ENCODE peak calls at places on chromosomes 2 and 18, in six cellular contexts. U is neural progenitor cell, H is GM23248, C is SK-N-SH, V is MM.1S, R is HCT116. P is an unnamed sample.

GRCh38 chr2:68741805-68742306 is 7.2 kb downstream of the ARHGAP25 start:
- DNase-seq in V (no peak), R (no peak), H (no peak), U (no peak), C (no peak), P (peak; percentile 16)

GRCh38 chr2:151315381-151315903 is 26.0 kb upstream of the NMI start:
- DNase-seq in U (peak; percentile 53), H (peak; percentile 83), R (no peak), V (no peak), C (no peak), P (no peak)

GRCh38 chr18:78292602-78293001 is 687.0 kb upstream of the SALL3 start:
- DNase-seq in V (no peak), U (no peak), R (no peak), C (no peak), H (no peak), P (no peak)

GRCh38 chr2:58063641-58064040 is 17.0 kb downstream of the VRK2 start:
- DNase-seq in C (no peak), V (no peak), U (no peak), R (no peak), H (peak; percentile 90), P (no peak)

GRCh38 chr18:38811209-38811608 is 1245.6 kb upstream of the CELF4 start:
- DNase-seq in U (no peak), H (no peak), V (no peak), R (no peak), C (no peak), P (no peak)

GRCh38 chr18:24491882-24492281 is 31.4 kb downstream of the HRH4 start:
- DNase-seq in R (no peak), V (peak; percentile 75), H (no peak), C (no peak), U (no peak), P (no peak)

GRCh38 chr2:137715731-137716191 is 248.5 kb upstream of the HNMT start:
- DNase-seq in R (no peak), H (no peak), U (no peak), V (no peak), C (no peak), P (no peak)

GRCh38 chr2:147149589-147150245 is 695.1 kb upstream of the ACVR2A start:
- DNase-seq in R (no peak), C (no peak), V (no peak), U (no peak), H (peak; percentile 93), P (peak; percentile 70)

GRCh38 chr2:24451805-24452498 is 39.1 kb upstream of the NCOA1 start:
- DNase-seq in R (no peak), H (no peak), V (no peak), C (no peak), U (no peak), P (no peak)

GRCh38 chr2:97733341-97734035 is 20.1 kb downstream of the ZAP70 start:
- DNase-seq in C (no peak), U (no peak), V (no peak), R (no peak), H (no peak), P (no peak)

GRCh38 chr2:159460227-159460626 is 156.1 kb downstream of the BAZ2B start:
- DNase-seq in C (no peak), R (no peak), V (no peak), U (no peak), H (no peak), P (no peak)

GRCh38 chr2:142128105-142128504 is 2.7 kb downstream of the LRP1B start:
- DNase-seq in R (no peak), V (no peak), H (no peak), C (no peak), U (no peak), P (no peak)

GRCh38 chr2:45192991-45193390 is 183.7 kb upstream of the SIX2 start:
- DNase-seq in V (no peak), U (no peak), C (no peak), R (no peak), H (no peak), P (no peak)

GRCh38 chr2:58428553-58429284 is 187.6 kb upstream of the FANCL start:
- DNase-seq in H (peak; percentile 22), U (peak; percentile 88), C (peak; percentile 91), V (no peak), R (no peak), P (no peak)

GRCh38 chr2:219087371-219087770 is 26.6 kb upstream of the IHH start:
- DNase-seq in V (no peak), R (no peak), C (no peak), H (no peak), U (peak; percentile 15), P (no peak)

GRCh38 chr2:209431701-209432100 is 7.9 kb downstream of the MAP2 start:
- DNase-seq in V (no peak), C (no peak), H (peak; percentile 73), R (no peak), U (no peak), P (peak; percentile 96)

GRCh38 chr2:41668529-41668928 is 379.3 kb upstream of the PKDCC start:
- DNase-seq in V (no peak), H (no peak), U (peak; percentile 47), R (no peak), C (no peak), P (no peak)

DNA sequence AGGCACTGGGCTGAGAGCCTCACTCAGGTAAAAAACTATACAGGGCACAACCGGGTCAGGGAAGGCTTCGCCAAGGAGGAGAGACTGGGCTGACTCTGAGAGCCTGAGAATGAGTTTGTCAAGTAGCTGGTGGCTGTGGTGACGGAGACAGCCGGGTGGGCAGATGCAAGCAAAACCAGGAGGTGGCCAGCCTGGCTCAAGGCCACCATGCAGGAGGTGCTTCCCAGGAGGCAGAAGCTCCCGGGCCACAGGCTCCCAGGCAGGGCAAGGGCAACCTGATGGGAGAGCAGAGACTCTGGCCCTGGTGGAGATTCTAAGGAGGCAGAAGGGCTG is 2.9 kb upstream of the INHBB start:
- DNase-seq in U (no peak), R (no peak), H (no peak), V (no peak), C (no peak), P (no peak)
- H3K9ac ChIP-seq in U (no peak overlapping the region), R (no peak overlapping the region), H (no peak overlapping the region), V (no peak overlapping the region), C (no peak overlapping the region), P (peak overlapping the region; percentile 18)

DNA sequence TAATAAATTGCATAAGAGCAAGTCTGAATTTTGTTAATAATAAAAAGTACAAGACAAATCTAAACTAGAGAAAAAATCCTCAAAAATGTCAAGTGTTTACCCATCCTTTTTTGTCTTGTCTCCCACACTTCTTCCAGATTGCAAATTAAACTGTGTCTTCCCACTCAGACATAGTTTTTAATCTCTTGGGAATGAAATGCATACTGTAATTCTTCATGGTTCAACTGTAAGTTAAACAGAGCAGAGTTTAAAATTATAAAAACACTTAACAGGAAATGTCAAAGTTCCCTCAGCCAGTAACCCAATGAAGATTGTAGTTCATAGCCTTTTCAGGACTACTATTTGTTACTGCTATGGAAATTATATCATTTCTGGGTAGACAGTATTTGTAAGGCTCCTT is 171.8 kb downstream of the UBE2E3 start:
- DNase-seq in C (no peak), H (no peak), U (no peak), R (no peak), V (no peak), P (no peak)
- TF ChIP-seq EZH2phosphoT487 in C (no peak), H (no peak), U (no peak), R (no peak), V (no peak), P (no peak)

DNA sequence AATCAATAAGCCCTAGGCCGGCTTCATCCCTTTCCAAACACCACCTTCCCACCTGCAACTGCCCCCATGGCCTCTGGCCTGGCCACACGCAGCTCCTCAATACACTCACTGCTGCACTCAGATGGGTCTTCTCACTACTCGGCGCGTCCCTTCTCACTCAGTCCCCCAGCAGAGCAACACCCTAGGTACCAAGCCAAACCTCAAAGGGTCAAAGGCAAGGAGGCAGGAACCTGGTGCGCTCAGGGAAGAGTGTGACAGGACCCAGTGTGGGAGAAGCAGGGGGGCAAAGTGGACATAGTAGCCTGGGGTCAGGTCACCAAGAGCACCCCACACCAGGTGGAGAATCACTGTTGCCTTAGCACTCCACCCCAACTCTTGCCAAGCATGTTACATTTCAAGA is 90.6 kb downstream of the TTC32 start:
- DNase-seq in C (no peak), H (no peak), R (no peak), V (no peak), U (no peak), P (no peak)
- H3K9ac ChIP-seq in C (no peak overlapping the region), H (no peak overlapping the region), R (no peak overlapping the region), V (no peak overlapping the region), U (no peak overlapping the region), P (no peak overlapping the region)

GRCh38 chr2:60392014-60392391 is 161.5 kb downstream of the BCL11A start:
- DNase-seq in R (no peak), H (no peak), V (no peak), C (no peak), U (no peak), P (no peak)
- TF ChIP-seq EZH2phosphoT487 in R (no peak), H (no peak), V (no peak), C (no peak), U (no peak), P (no peak)

GRCh38 chr18:45851196-45851925 is 25.9 kb downstream of the SIGLEC15 start:
- DNase-seq in U (no peak), H (no peak), V (no peak), C (no peak), R (no peak), P (no peak)

GRCh38 chr18:45850021-45850420 is 24.5 kb downstream of the SIGLEC15 start:
- DNase-seq in V (no peak), U (peak; percentile 42), H (peak; percentile 48), R (no peak), C (no peak), P (peak; percentile 13)

GRCh38 chr18:45854036-45854586 is 28.6 kb downstream of the SIGLEC15 start:
- DNase-seq in V (no peak), H (no peak), C (no peak), R (no peak), U (no peak), P (no peak)

GRCh38 chr18:45849529-45849928 is 24.1 kb downstream of the SIGLEC15 start:
- DNase-seq in H (no peak), U (no peak), R (no peak), V (no peak), C (no peak), P (no peak)

GRCh38 chr18:45852631-45853030 is 27.2 kb downstream of the SIGLEC15 start:
- DNase-seq in U (no peak), V (no peak), H (no peak), C (no peak), R (no peak), P (no peak)
- H3K9ac ChIP-seq in U (no peak overlapping the region), V (no peak overlapping the region), H (no peak overlapping the region), C (no peak overlapping the region), R (no peak overlapping the region), P (no peak overlapping the region)

GRCh38 chr2:173390036-173390435 is 35.4 kb downstream of the CDCA7 start:
- DNase-seq in V (no peak), H (no peak), R (no peak), U (no peak), C (no peak), P (no peak)
- TF ChIP-seq EZH2phosphoT487 in V (no peak), H (no peak), R (no peak), U (no peak), C (no peak), P (no peak)